ENCODE peak calls at places on chromosomes 16 and 17, in seven cellular contexts. One of them, this sample, is unnamed.
A peak's percentile ranks its signal among the peaks of the same experiment; 100 is the strongest.

GRCh38 chr17:3804503-3804931 is 3.5 kb upstream of the ITGAE start:
- DNase-seq in foreskin fibroblast: no peak
- DNase-seq in upper lobe of right lung: no peak
- DNase-seq in uterus: no peak
- DNase-seq in choroid plexus epithelial cell: peak; percentile 69
- DNase-seq in lower leg skin: no peak
- DNase-seq in GM13976: peak; percentile 78
- DNase-seq in this sample: no peak

GRCh38 chr17:37513711-37514110 is 24.0 kb downstream of the DUSP14 start:
- DNase-seq in GM13976: no peak
- DNase-seq in uterus: no peak
- DNase-seq in choroid plexus epithelial cell: no peak
- DNase-seq in foreskin fibroblast: no peak
- DNase-seq in lower leg skin: no peak
- DNase-seq in upper lobe of right lung: no peak
- DNase-seq in this sample: no peak

GRCh38 chr17:45730192-45730591 is 53.9 kb upstream of the CRHR1 start:
- DNase-seq in foreskin fibroblast: no peak
- DNase-seq in upper lobe of right lung: no peak
- DNase-seq in choroid plexus epithelial cell: no peak
- DNase-seq in GM13976: no peak
- DNase-seq in uterus: no peak
- DNase-seq in lower leg skin: peak; percentile 18
- DNase-seq in this sample: no peak

GRCh38 chr17:31508310-31509094 is 117.0 kb downstream of the RAB11FIP4 start:
- DNase-seq in foreskin fibroblast: no peak
- DNase-seq in uterus: no peak
- DNase-seq in choroid plexus epithelial cell: no peak
- DNase-seq in GM13976: peak; percentile 78
- DNase-seq in lower leg skin: no peak
- DNase-seq in upper lobe of right lung: no peak
- DNase-seq in this sample: no peak

GRCh38 chr17:74243013-74243755 is 29.8 kb downstream of the TTYH2 start:
- DNase-seq in uterus: no peak
- DNase-seq in GM13976: no peak
- DNase-seq in foreskin fibroblast: no peak
- DNase-seq in lower leg skin: no peak
- DNase-seq in upper lobe of right lung: no peak
- DNase-seq in choroid plexus epithelial cell: no peak
- DNase-seq in this sample: no peak

GRCh38 chr16:49969356-49970030 is 55.5 kb upstream of the CNEP1R1 start:
- DNase-seq in foreskin fibroblast: no peak
- DNase-seq in GM13976: no peak
- DNase-seq in lower leg skin: no peak
- DNase-seq in choroid plexus epithelial cell: peak; percentile 30
- DNase-seq in upper lobe of right lung: no peak
- DNase-seq in uterus: no peak
- DNase-seq in this sample: no peak

GRCh38 chr17:50872710-50873424 is 6.7 kb upstream of the TOB1 start:
- DNase-seq in lower leg skin: no peak
- DNase-seq in uterus: no peak
- DNase-seq in upper lobe of right lung: no peak
- DNase-seq in GM13976: no peak
- DNase-seq in foreskin fibroblast: peak; percentile 52
- DNase-seq in choroid plexus epithelial cell: no peak
- DNase-seq in this sample: peak; percentile 76

GRCh38 chr17:1188812-1189211 is 9.0 kb upstream of the ABR start:
- DNase-seq in upper lobe of right lung: peak; percentile 91
- DNase-seq in uterus: peak; percentile 87
- DNase-seq in GM13976: no peak
- DNase-seq in choroid plexus epithelial cell: no peak
- DNase-seq in lower leg skin: peak; percentile 99
- DNase-seq in foreskin fibroblast: peak; percentile 36
- DNase-seq in this sample: peak; percentile 53

GRCh38 chr17:4101127-4101798 is 41.6 kb downstream of the ZZEF1 start:
- DNase-seq in choroid plexus epithelial cell: peak; percentile 55
- DNase-seq in GM13976: peak; percentile 44
- DNase-seq in foreskin fibroblast: peak; percentile 25
- DNase-seq in uterus: no peak
- DNase-seq in lower leg skin: no peak
- DNase-seq in upper lobe of right lung: no peak
- DNase-seq in this sample: no peak

GRCh38 chr16:30609928-30610839 is at the start of gene ZNF689:
- DNase-seq in choroid plexus epithelial cell: peak; percentile 98
- DNase-seq in upper lobe of right lung: peak; percentile 92
- DNase-seq in foreskin fibroblast: peak; percentile 94
- DNase-seq in GM13976: peak; percentile 97
- DNase-seq in lower leg skin: peak; percentile 99
- DNase-seq in uterus: peak; percentile 95
- DNase-seq in this sample: peak; percentile 98
- TF ChIP-seq CTCF in choroid plexus epithelial cell: peak; percentile 1
- TF ChIP-seq CTCF in upper lobe of right lung: no peak
- TF ChIP-seq CTCF in foreskin fibroblast: no peak
- TF ChIP-seq CTCF in GM13976: no peak
- TF ChIP-seq CTCF in lower leg skin: no peak
- TF ChIP-seq CTCF in uterus: no peak
- TF ChIP-seq CTCF in this sample: no peak

DNA sequence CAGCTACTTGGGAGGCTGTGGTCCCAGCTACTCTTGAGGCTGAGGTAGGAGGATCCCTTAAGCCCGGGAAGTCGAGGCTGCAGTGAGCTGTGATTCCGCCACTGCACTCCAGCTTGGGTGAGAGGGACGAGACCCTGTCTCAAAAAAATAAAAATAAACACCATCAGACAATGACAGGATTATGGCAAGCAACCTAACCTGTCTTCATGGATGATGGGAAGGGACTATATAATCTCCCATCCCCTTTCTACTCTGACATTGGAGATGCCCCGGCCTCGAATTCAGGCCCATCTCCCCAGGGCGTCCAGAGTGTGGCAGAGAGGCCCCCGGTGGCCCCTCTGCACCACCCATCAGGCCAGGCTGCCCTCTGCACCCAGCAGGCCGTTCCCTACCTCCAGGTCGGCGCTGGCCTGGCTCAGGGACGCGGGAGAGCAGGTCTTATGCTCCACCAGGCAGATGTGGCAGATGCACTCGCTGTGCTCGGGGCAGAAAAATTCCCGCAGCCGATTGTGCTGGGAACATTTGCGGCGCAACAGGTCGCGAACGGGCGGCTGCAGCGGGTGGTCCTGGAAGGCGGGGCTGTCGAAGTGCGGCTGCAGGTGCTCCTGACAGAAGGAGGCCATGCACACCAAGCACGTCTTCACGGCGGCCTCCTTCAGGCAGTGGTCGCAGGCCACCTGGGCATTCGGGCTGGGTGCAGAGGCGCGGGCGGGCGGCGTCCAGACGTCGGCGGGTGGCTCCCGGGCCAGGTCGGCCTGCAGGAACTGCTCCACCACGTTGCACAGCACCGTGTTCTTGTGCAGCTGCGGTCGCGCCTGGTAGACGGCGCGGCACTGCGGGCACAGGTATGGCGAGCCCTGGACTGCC is 616 bp downstream of the TRIM25 start:
- DNase-seq in upper lobe of right lung: peak; percentile 69
- DNase-seq in uterus: no peak
- DNase-seq in choroid plexus epithelial cell: peak; percentile 25
- DNase-seq in lower leg skin: peak; percentile 90
- DNase-seq in GM13976: peak; percentile 53
- DNase-seq in foreskin fibroblast: no peak
- DNase-seq in this sample: peak; percentile 34
- TF ChIP-seq CTCF in upper lobe of right lung: no peak
- TF ChIP-seq CTCF in uterus: no peak
- TF ChIP-seq CTCF in choroid plexus epithelial cell: no peak
- TF ChIP-seq CTCF in lower leg skin: no peak
- TF ChIP-seq CTCF in GM13976: no peak
- TF ChIP-seq CTCF in foreskin fibroblast: no peak
- TF ChIP-seq CTCF in this sample: no peak

DNA sequence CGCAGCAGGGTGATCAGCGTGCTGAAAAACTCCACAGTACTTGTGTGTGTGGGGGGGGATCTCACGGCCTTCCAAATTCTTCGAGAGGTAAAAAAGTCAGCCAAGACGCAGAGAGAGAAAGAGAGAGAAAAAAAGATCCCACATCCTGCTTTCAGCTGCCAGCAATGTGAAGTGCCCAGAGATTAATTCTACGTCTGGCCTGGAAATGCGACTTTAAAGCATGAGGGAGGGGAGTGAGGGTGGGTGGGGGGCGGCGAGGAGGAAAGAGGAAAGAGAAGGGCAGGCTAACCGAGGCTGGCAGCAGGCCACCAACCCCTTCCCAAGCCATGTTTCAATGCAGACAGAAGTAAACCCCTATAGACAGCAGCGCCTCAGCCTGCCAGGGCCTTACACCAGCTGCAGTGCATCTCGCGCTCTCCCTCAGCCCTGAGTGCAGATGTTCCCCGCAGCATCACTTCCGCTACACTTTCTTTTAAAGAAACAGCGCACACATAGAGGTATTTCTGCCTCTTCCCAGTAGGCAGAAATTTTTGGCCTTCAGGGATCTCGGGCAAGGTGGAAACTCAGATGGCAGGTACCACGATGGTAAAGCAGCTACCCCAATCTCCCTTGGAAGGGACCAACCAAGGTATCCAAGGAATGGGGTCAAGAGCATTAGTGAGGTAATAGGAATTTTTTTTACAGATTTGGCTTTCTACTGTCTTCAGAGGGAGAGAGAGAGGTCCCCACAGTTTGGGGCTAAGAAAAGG is 87.8 kb downstream of the SMG6 start:
- DNase-seq in foreskin fibroblast: peak; percentile 82
- DNase-seq in lower leg skin: peak; percentile 94
- DNase-seq in uterus: peak; percentile 89
- DNase-seq in GM13976: peak; percentile 83
- DNase-seq in choroid plexus epithelial cell: peak; percentile 96
- DNase-seq in upper lobe of right lung: peak; percentile 74
- DNase-seq in this sample: no peak
- TF ChIP-seq CTCF in foreskin fibroblast: no peak
- TF ChIP-seq CTCF in lower leg skin: no peak
- TF ChIP-seq CTCF in uterus: no peak
- TF ChIP-seq CTCF in GM13976: no peak
- TF ChIP-seq CTCF in choroid plexus epithelial cell: no peak
- TF ChIP-seq CTCF in upper lobe of right lung: no peak
- TF ChIP-seq CTCF in this sample: no peak

GRCh38 chr17:53253956-53254597 is 568.6 kb upstream of the KIF2B start:
- DNase-seq in lower leg skin: no peak
- DNase-seq in foreskin fibroblast: no peak
- DNase-seq in uterus: no peak
- DNase-seq in choroid plexus epithelial cell: no peak
- DNase-seq in GM13976: no peak
- DNase-seq in upper lobe of right lung: no peak
- DNase-seq in this sample: no peak
- TF ChIP-seq CTCF in lower leg skin: no peak
- TF ChIP-seq CTCF in foreskin fibroblast: no peak
- TF ChIP-seq CTCF in uterus: no peak
- TF ChIP-seq CTCF in choroid plexus epithelial cell: no peak
- TF ChIP-seq CTCF in GM13976: no peak
- TF ChIP-seq CTCF in upper lobe of right lung: no peak
- TF ChIP-seq CTCF in this sample: no peak

DNA sequence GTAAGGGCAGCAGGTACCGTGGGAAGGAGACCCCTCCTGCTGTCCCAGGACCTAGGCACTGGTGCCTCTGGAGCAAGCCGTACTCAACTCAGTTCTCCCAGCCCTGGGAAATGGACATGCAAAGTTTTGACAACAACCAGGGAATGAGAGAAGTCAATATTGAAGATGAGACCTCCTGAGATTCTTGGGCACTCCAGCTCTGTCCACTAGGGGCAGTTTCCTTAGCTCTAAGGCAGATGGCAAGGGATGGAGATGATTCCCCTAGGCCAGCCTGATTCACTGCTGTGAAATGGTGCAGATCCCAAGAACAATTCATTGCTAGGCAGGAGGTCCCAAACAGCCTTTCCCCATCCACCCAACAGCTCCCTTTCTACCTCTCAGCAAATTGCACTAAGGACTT is 20.6 kb upstream of the SDR42E2 start:
- DNase-seq in choroid plexus epithelial cell: peak; percentile 49
- DNase-seq in lower leg skin: no peak
- DNase-seq in upper lobe of right lung: no peak
- DNase-seq in uterus: no peak
- DNase-seq in foreskin fibroblast: peak; percentile 12
- DNase-seq in GM13976: no peak
- DNase-seq in this sample: peak; percentile 23
- TF ChIP-seq CTCF in choroid plexus epithelial cell: peak; percentile 73
- TF ChIP-seq CTCF in lower leg skin: no peak
- TF ChIP-seq CTCF in upper lobe of right lung: peak; percentile 23
- TF ChIP-seq CTCF in uterus: no peak
- TF ChIP-seq CTCF in foreskin fibroblast: peak; percentile 54
- TF ChIP-seq CTCF in GM13976: peak; percentile 22
- TF ChIP-seq CTCF in this sample: peak; percentile 37

GRCh38 chr17:7035591-7036368 is at the start of gene SLC16A13:
- DNase-seq in choroid plexus epithelial cell: peak; percentile 97
- DNase-seq in foreskin fibroblast: peak; percentile 93
- DNase-seq in uterus: peak; percentile 93
- DNase-seq in GM13976: peak; percentile 99
- DNase-seq in upper lobe of right lung: peak; percentile 99
- DNase-seq in lower leg skin: peak; percentile 99
- DNase-seq in this sample: peak; percentile 99
- TF ChIP-seq CTCF in choroid plexus epithelial cell: no peak
- TF ChIP-seq CTCF in foreskin fibroblast: no peak
- TF ChIP-seq CTCF in uterus: no peak
- TF ChIP-seq CTCF in GM13976: no peak
- TF ChIP-seq CTCF in upper lobe of right lung: no peak
- TF ChIP-seq CTCF in lower leg skin: no peak
- TF ChIP-seq CTCF in this sample: no peak

GRCh38 chr17:14793237-14793636 is 471.9 kb downstream of the PMP22 start:
- DNase-seq in foreskin fibroblast: peak; percentile 51
- DNase-seq in GM13976: no peak
- DNase-seq in choroid plexus epithelial cell: peak; percentile 29
- DNase-seq in lower leg skin: no peak
- DNase-seq in upper lobe of right lung: no peak
- DNase-seq in uterus: no peak
- DNase-seq in this sample: peak; percentile 32

GRCh38 chr17:14797021-14797420 is 468.1 kb downstream of the PMP22 start:
- DNase-seq in choroid plexus epithelial cell: no peak
- DNase-seq in GM13976: no peak
- DNase-seq in uterus: no peak
- DNase-seq in lower leg skin: no peak
- DNase-seq in upper lobe of right lung: no peak
- DNase-seq in foreskin fibroblast: no peak
- DNase-seq in this sample: no peak

GRCh38 chr17:14792751-14793150 is 472.4 kb downstream of the PMP22 start:
- DNase-seq in lower leg skin: no peak
- DNase-seq in foreskin fibroblast: no peak
- DNase-seq in choroid plexus epithelial cell: no peak
- DNase-seq in upper lobe of right lung: no peak
- DNase-seq in GM13976: no peak
- DNase-seq in uterus: peak; percentile 63
- DNase-seq in this sample: peak; percentile 84

GRCh38 chr17:14797801-14798200 is 467.3 kb downstream of the PMP22 start:
- DNase-seq in choroid plexus epithelial cell: no peak
- DNase-seq in upper lobe of right lung: no peak
- DNase-seq in uterus: no peak
- DNase-seq in GM13976: no peak
- DNase-seq in foreskin fibroblast: no peak
- DNase-seq in lower leg skin: no peak
- DNase-seq in this sample: no peak

GRCh38 chr17:14794961-14795360 is 470.2 kb downstream of the PMP22 start:
- DNase-seq in foreskin fibroblast: no peak
- DNase-seq in choroid plexus epithelial cell: no peak
- DNase-seq in upper lobe of right lung: no peak
- DNase-seq in lower leg skin: no peak
- DNase-seq in GM13976: no peak
- DNase-seq in uterus: no peak
- DNase-seq in this sample: no peak
- TF ChIP-seq CTCF in foreskin fibroblast: no peak
- TF ChIP-seq CTCF in choroid plexus epithelial cell: no peak
- TF ChIP-seq CTCF in upper lobe of right lung: no peak
- TF ChIP-seq CTCF in lower leg skin: no peak
- TF ChIP-seq CTCF in GM13976: no peak
- TF ChIP-seq CTCF in uterus: no peak
- TF ChIP-seq CTCF in this sample: no peak

GRCh38 chr16:77805403-77805802 is 17.0 kb downstream of the VAT1L start:
- DNase-seq in GM13976: no peak
- DNase-seq in upper lobe of right lung: no peak
- DNase-seq in choroid plexus epithelial cell: no peak
- DNase-seq in foreskin fibroblast: no peak
- DNase-seq in lower leg skin: no peak
- DNase-seq in uterus: no peak
- DNase-seq in this sample: no peak
- TF ChIP-seq CTCF in GM13976: no peak
- TF ChIP-seq CTCF in upper lobe of right lung: no peak
- TF ChIP-seq CTCF in choroid plexus epithelial cell: no peak
- TF ChIP-seq CTCF in foreskin fibroblast: no peak
- TF ChIP-seq CTCF in lower leg skin: no peak
- TF ChIP-seq CTCF in uterus: no peak
- TF ChIP-seq CTCF in this sample: no peak